ENCODE peak calls at places on chromosomes 7 and 10, in seven cellular contexts. One of them, this sample, is unnamed.

GRCh38 chr7:76048668-76048988 is 722 bp downstream of the MDH2 start:
- DNase-seq in HFF-Myc: no peak
- DNase-seq in Karpas-422: peak; percentile 75
- DNase-seq in testis: peak; percentile 25
- DNase-seq in fibroblast of the aortic adventitia: no peak
- DNase-seq in RWPE2: no peak
- DNase-seq in A673: peak; percentile 39
- DNase-seq in this sample: no peak

GRCh38 chr7:47373871-47374451 is 207.9 kb downstream of the TNS3 start:
- DNase-seq in A673: no peak
- DNase-seq in HFF-Myc: no peak
- DNase-seq in testis: no peak
- DNase-seq in Karpas-422: no peak
- DNase-seq in fibroblast of the aortic adventitia: no peak
- DNase-seq in RWPE2: no peak
- DNase-seq in this sample: no peak

GRCh38 chr7:127581716-127582115 is 3.7 kb downstream of the GCC1 start:
- DNase-seq in RWPE2: no peak
- DNase-seq in fibroblast of the aortic adventitia: peak; percentile 23
- DNase-seq in A673: no peak
- DNase-seq in HFF-Myc: no peak
- DNase-seq in Karpas-422: no peak
- DNase-seq in testis: no peak
- DNase-seq in this sample: no peak

GRCh38 chr7:25656581-25657026 is 428.3 kb upstream of the NPVF start:
- DNase-seq in HFF-Myc: peak; percentile 21
- DNase-seq in Karpas-422: no peak
- DNase-seq in testis: no peak
- DNase-seq in A673: peak; percentile 94
- DNase-seq in RWPE2: no peak
- DNase-seq in fibroblast of the aortic adventitia: peak; percentile 27
- DNase-seq in this sample: no peak

GRCh38 chr7:84490661-84491060 is 296.1 kb upstream of the SEMA3A start:
- DNase-seq in testis: no peak
- DNase-seq in HFF-Myc: no peak
- DNase-seq in fibroblast of the aortic adventitia: peak; percentile 52
- DNase-seq in RWPE2: no peak
- DNase-seq in Karpas-422: no peak
- DNase-seq in A673: no peak
- DNase-seq in this sample: no peak

GRCh38 chr7:17580861-17581260 is 282.4 kb downstream of the AHR start:
- DNase-seq in HFF-Myc: no peak
- DNase-seq in testis: no peak
- DNase-seq in A673: no peak
- DNase-seq in RWPE2: no peak
- DNase-seq in Karpas-422: no peak
- DNase-seq in fibroblast of the aortic adventitia: no peak
- DNase-seq in this sample: no peak

GRCh38 chr10:74244097-74244685 is 93.2 kb downstream of the ADK start:
- DNase-seq in A673: peak; percentile 71
- DNase-seq in RWPE2: no peak
- DNase-seq in testis: peak; percentile 49
- DNase-seq in fibroblast of the aortic adventitia: peak; percentile 84
- DNase-seq in Karpas-422: peak; percentile 82
- DNase-seq in HFF-Myc: no peak
- DNase-seq in this sample: no peak

GRCh38 chr10:110857265-110858158 is 14.2 kb upstream of the PDCD4 start:
- DNase-seq in testis: no peak
- DNase-seq in A673: no peak
- DNase-seq in Karpas-422: peak; percentile 65
- DNase-seq in RWPE2: no peak
- DNase-seq in fibroblast of the aortic adventitia: peak; percentile 97
- DNase-seq in HFF-Myc: no peak
- DNase-seq in this sample: no peak

GRCh38 chr7:121544726-121545125 is 148.6 kb upstream of the FAM3C start:
- DNase-seq in Karpas-422: no peak
- DNase-seq in fibroblast of the aortic adventitia: peak; percentile 96
- DNase-seq in A673: peak; percentile 42
- DNase-seq in RWPE2: no peak
- DNase-seq in testis: no peak
- DNase-seq in HFF-Myc: peak; percentile 83
- DNase-seq in this sample: peak; percentile 81

GRCh38 chr10:119652361-119652760 is 1.2 kb downstream of the BAG3 start:
- DNase-seq in Karpas-422: peak; percentile 70
- DNase-seq in fibroblast of the aortic adventitia: peak; percentile 74
- DNase-seq in RWPE2: no peak
- DNase-seq in testis: peak; percentile 54
- DNase-seq in HFF-Myc: peak; percentile 51
- DNase-seq in A673: peak; percentile 81
- DNase-seq in this sample: peak; percentile 20

GRCh38 chr7:129093867-129094456 is 39.1 kb upstream of the TNPO3 start:
- DNase-seq in fibroblast of the aortic adventitia: no peak
- DNase-seq in RWPE2: no peak
- DNase-seq in Karpas-422: no peak
- DNase-seq in HFF-Myc: no peak
- DNase-seq in A673: no peak
- DNase-seq in testis: no peak
- DNase-seq in this sample: no peak

GRCh38 chr10:30557884-30558283 is 71.7 kb downstream of the LYZL2 start:
- DNase-seq in A673: peak; percentile 36
- DNase-seq in HFF-Myc: no peak
- DNase-seq in testis: no peak
- DNase-seq in RWPE2: no peak
- DNase-seq in Karpas-422: no peak
- DNase-seq in fibroblast of the aortic adventitia: peak; percentile 73
- DNase-seq in this sample: peak; percentile 8

GRCh38 chr10:110107430-110107829 is 99.6 kb downstream of the ADD3 start:
- DNase-seq in A673: no peak
- DNase-seq in fibroblast of the aortic adventitia: no peak
- DNase-seq in HFF-Myc: no peak
- DNase-seq in Karpas-422: no peak
- DNase-seq in testis: no peak
- DNase-seq in RWPE2: no peak
- DNase-seq in this sample: no peak

GRCh38 chr7:104643587-104644217 is 315.3 kb downstream of the LHFPL3 start:
- DNase-seq in Karpas-422: peak; percentile 60
- DNase-seq in RWPE2: no peak
- DNase-seq in A673: peak; percentile 49
- DNase-seq in fibroblast of the aortic adventitia: peak; percentile 37
- DNase-seq in HFF-Myc: no peak
- DNase-seq in testis: peak; percentile 34
- DNase-seq in this sample: no peak

GRCh38 chr10:75751232-75751631 is 319.8 kb downstream of the LRMDA start:
- DNase-seq in A673: no peak
- DNase-seq in Karpas-422: no peak
- DNase-seq in testis: no peak
- DNase-seq in fibroblast of the aortic adventitia: no peak
- DNase-seq in RWPE2: no peak
- DNase-seq in HFF-Myc: no peak
- DNase-seq in this sample: no peak

GRCh38 chr7:97770845-97771244 is 39.0 kb downstream of the TAC1 start:
- DNase-seq in A673: no peak
- DNase-seq in fibroblast of the aortic adventitia: no peak
- DNase-seq in RWPE2: no peak
- DNase-seq in HFF-Myc: no peak
- DNase-seq in testis: no peak
- DNase-seq in Karpas-422: no peak
- DNase-seq in this sample: no peak

GRCh38 chr10:43126759-43127424 is 11.4 kb upstream of the CSGALNACT2 start:
- DNase-seq in HFF-Myc: no peak
- DNase-seq in fibroblast of the aortic adventitia: no peak
- DNase-seq in RWPE2: no peak
- DNase-seq in Karpas-422: no peak
- DNase-seq in A673: no peak
- DNase-seq in testis: peak; percentile 2
- DNase-seq in this sample: no peak

GRCh38 chr10:34742456-34742855 is 72.6 kb downstream of the PARD3 start:
- DNase-seq in testis: no peak
- DNase-seq in Karpas-422: no peak
- DNase-seq in RWPE2: no peak
- DNase-seq in fibroblast of the aortic adventitia: no peak
- DNase-seq in HFF-Myc: no peak
- DNase-seq in A673: no peak
- DNase-seq in this sample: no peak

GRCh38 chr7:142420554-142421362 is 162.9 kb upstream of the PRSS58 start:
- DNase-seq in fibroblast of the aortic adventitia: peak; percentile 16
- DNase-seq in HFF-Myc: no peak
- DNase-seq in RWPE2: no peak
- DNase-seq in Karpas-422: no peak
- DNase-seq in A673: peak; percentile 24
- DNase-seq in testis: peak; percentile 58
- DNase-seq in this sample: no peak

GRCh38 chr7:901388-902154 is 25.2 kb downstream of the GET4 start:
- DNase-seq in fibroblast of the aortic adventitia: peak; percentile 82
- DNase-seq in Karpas-422: peak; percentile 94
- DNase-seq in A673: peak; percentile 95
- DNase-seq in testis: peak; percentile 80
- DNase-seq in RWPE2: peak; percentile 92
- DNase-seq in HFF-Myc: peak; percentile 78
- DNase-seq in this sample: peak; percentile 62
- H3K4me3 ChIP-seq in fibroblast of the aortic adventitia: no peak overlapping the region
- H3K4me3 ChIP-seq in Karpas-422: no peak overlapping the region
- H3K4me3 ChIP-seq in A673: no peak overlapping the region
- H3K4me3 ChIP-seq in testis: no peak overlapping the region
- H3K4me3 ChIP-seq in RWPE2: no peak overlapping the region
- H3K4me3 ChIP-seq in HFF-Myc: no peak overlapping the region
- H3K4me3 ChIP-seq in this sample: no peak overlapping the region

GRCh38 chr10:10794776-10795175 is 222.9 kb upstream of the CELF2 start:
- DNase-seq in A673: no peak
- DNase-seq in fibroblast of the aortic adventitia: no peak
- DNase-seq in RWPE2: peak; percentile 64
- DNase-seq in Karpas-422: no peak
- DNase-seq in testis: no peak
- DNase-seq in HFF-Myc: no peak
- DNase-seq in this sample: no peak

GRCh38 chr10:10797467-10797866 is 220.2 kb upstream of the CELF2 start:
- DNase-seq in RWPE2: no peak
- DNase-seq in fibroblast of the aortic adventitia: peak; percentile 49
- DNase-seq in HFF-Myc: no peak
- DNase-seq in Karpas-422: no peak
- DNase-seq in A673: no peak
- DNase-seq in testis: peak; percentile 38
- DNase-seq in this sample: no peak

GRCh38 chr10:10796774-10797415 is 220.8 kb upstream of the CELF2 start:
- DNase-seq in Karpas-422: no peak
- DNase-seq in HFF-Myc: no peak
- DNase-seq in testis: no peak
- DNase-seq in RWPE2: no peak
- DNase-seq in fibroblast of the aortic adventitia: peak; percentile 56
- DNase-seq in A673: no peak
- DNase-seq in this sample: no peak

GRCh38 chr10:10798021-10798420 is 219.7 kb upstream of the CELF2 start:
- DNase-seq in Karpas-422: no peak
- DNase-seq in A673: no peak
- DNase-seq in RWPE2: no peak
- DNase-seq in fibroblast of the aortic adventitia: peak; percentile 68
- DNase-seq in testis: peak; percentile 25
- DNase-seq in HFF-Myc: no peak
- DNase-seq in this sample: no peak

DNA sequence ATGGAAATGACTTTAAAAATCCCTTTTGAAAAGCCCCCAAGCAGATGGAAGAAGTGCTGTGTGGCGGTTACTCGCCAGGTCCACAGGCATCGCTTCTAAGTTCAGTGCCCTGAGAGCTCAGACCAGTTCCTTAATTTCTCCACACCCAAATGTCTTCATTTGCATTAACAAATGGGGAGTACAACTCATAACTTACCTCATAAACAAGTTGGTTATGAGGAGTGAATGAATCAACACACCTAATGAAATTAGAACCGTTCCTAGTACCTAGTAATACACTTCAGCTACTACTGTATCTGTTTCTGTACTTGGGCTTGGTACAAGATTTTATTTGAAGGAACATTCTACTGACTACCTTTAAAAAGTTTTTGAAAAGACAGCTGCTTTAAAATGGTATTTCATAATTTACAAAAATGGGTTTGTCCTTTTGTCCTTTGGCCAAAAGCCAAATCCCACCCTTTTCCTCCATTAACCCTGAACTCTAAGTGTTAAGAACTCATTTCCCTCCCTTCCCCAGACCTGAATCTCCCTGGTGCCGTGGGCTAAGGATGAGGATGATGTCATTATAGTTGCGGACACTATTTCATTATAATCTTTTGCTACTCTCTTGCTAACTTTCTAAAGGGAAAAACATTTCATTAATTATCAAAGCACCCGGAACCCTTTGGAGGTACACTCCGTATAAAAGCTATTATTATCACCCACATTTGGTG is 221.5 kb upstream of the CELF2 start:
- DNase-seq in Karpas-422: no peak
- DNase-seq in testis: no peak
- DNase-seq in RWPE2: no peak
- DNase-seq in HFF-Myc: no peak
- DNase-seq in A673: peak; percentile 21
- DNase-seq in fibroblast of the aortic adventitia: peak; percentile 71
- DNase-seq in this sample: no peak
- H3K4me3 ChIP-seq in Karpas-422: no peak overlapping the region
- H3K4me3 ChIP-seq in testis: no peak overlapping the region
- H3K4me3 ChIP-seq in RWPE2: no peak overlapping the region
- H3K4me3 ChIP-seq in HFF-Myc: no peak overlapping the region
- H3K4me3 ChIP-seq in A673: no peak overlapping the region
- H3K4me3 ChIP-seq in fibroblast of the aortic adventitia: no peak overlapping the region
- H3K4me3 ChIP-seq in this sample: no peak overlapping the region

GRCh38 chr10:33487014-33487776 is 152.7 kb upstream of the NRP1 start:
- DNase-seq in testis: no peak
- DNase-seq in Karpas-422: no peak
- DNase-seq in fibroblast of the aortic adventitia: peak; percentile 55
- DNase-seq in RWPE2: no peak
- DNase-seq in HFF-Myc: no peak
- DNase-seq in A673: peak; percentile 4
- DNase-seq in this sample: no peak
- H3K4me3 ChIP-seq in testis: no peak overlapping the region
- H3K4me3 ChIP-seq in Karpas-422: no peak overlapping the region
- H3K4me3 ChIP-seq in fibroblast of the aortic adventitia: peak overlapping the region; percentile 13
- H3K4me3 ChIP-seq in RWPE2: no peak overlapping the region
- H3K4me3 ChIP-seq in HFF-Myc: no peak overlapping the region
- H3K4me3 ChIP-seq in A673: no peak overlapping the region
- H3K4me3 ChIP-seq in this sample: no peak overlapping the region

GRCh38 chr7:64998865-64999164 is 7.7 kb downstream of the ERV3-1 start:
- DNase-seq in testis: no peak
- DNase-seq in Karpas-422: no peak
- DNase-seq in HFF-Myc: no peak
- DNase-seq in A673: no peak
- DNase-seq in fibroblast of the aortic adventitia: no peak
- DNase-seq in RWPE2: no peak
- DNase-seq in this sample: no peak

GRCh38 chr7:65001291-65001814 is 5.1 kb downstream of the ERV3-1 start:
- DNase-seq in A673: no peak
- DNase-seq in testis: no peak
- DNase-seq in fibroblast of the aortic adventitia: no peak
- DNase-seq in HFF-Myc: no peak
- DNase-seq in RWPE2: no peak
- DNase-seq in Karpas-422: peak; percentile 33
- DNase-seq in this sample: no peak

GRCh38 chr7:64997927-64998391 is 7.1 kb upstream of the ZNF117 start:
- DNase-seq in A673: no peak
- DNase-seq in fibroblast of the aortic adventitia: no peak
- DNase-seq in testis: no peak
- DNase-seq in Karpas-422: peak; percentile 40
- DNase-seq in HFF-Myc: no peak
- DNase-seq in RWPE2: no peak
- DNase-seq in this sample: peak; percentile 67

GRCh38 chr7:64997164-64997908 is 6.5 kb upstream of the ZNF117 start:
- DNase-seq in RWPE2: no peak
- DNase-seq in testis: no peak
- DNase-seq in A673: no peak
- DNase-seq in Karpas-422: peak; percentile 31
- DNase-seq in HFF-Myc: no peak
- DNase-seq in fibroblast of the aortic adventitia: no peak
- DNase-seq in this sample: no peak

GRCh38 chr7:64999165-65000004 is 7.1 kb downstream of the ERV3-1 start:
- DNase-seq in RWPE2: no peak
- DNase-seq in A673: peak; percentile 53
- DNase-seq in Karpas-422: peak; percentile 60
- DNase-seq in testis: peak; percentile 44
- DNase-seq in HFF-Myc: no peak
- DNase-seq in fibroblast of the aortic adventitia: peak; percentile 71
- DNase-seq in this sample: peak; percentile 67
- H3K4me3 ChIP-seq in RWPE2: no peak overlapping the region
- H3K4me3 ChIP-seq in A673: no peak overlapping the region
- H3K4me3 ChIP-seq in Karpas-422: no peak overlapping the region
- H3K4me3 ChIP-seq in testis: no peak overlapping the region
- H3K4me3 ChIP-seq in HFF-Myc: no peak overlapping the region
- H3K4me3 ChIP-seq in fibroblast of the aortic adventitia: no peak overlapping the region
- H3K4me3 ChIP-seq in this sample: no peak overlapping the region